ENCODE peak calls at places on chromosome 3, in five cellular contexts. Z is OCI-LY7, Y is mucosa of descending colon, V is WTC11, Q is adrenal gland. R is an unnamed sample.
A peak's percentile ranks its signal among the peaks of the same experiment; 100 is the strongest.

GRCh38 chr3:134362221-134362620 is 12.0 kb downstream of the AMOTL2 start:
- DNase-seq in Q (no peak), V (no peak), Y (no peak), Z (no peak), R (no peak)

GRCh38 chr3:179949428-179949827 is 87.3 kb downstream of the PEX5L start:
- DNase-seq in V (peak; percentile 17), Q (no peak), Y (no peak), Z (peak; percentile 78), R (no peak)

GRCh38 chr3:31533169-31533870 is 595 bp downstream of the STT3B start:
- DNase-seq in Z (peak; percentile 67), Q (peak; percentile 74), V (peak; percentile 58), Y (peak; percentile 78), R (peak; percentile 71)

GRCh38 chr3:107208100-107208499 is 169.1 kb upstream of the CCDC54 start:
- DNase-seq in Z (no peak), V (no peak), Q (peak; percentile 79), Y (no peak), R (no peak)

GRCh38 chr3:93983408-93983807 is 3.5 kb downstream of the ARL13B start:
- DNase-seq in Q (no peak), Z (no peak), Y (no peak), V (no peak), R (no peak)

GRCh38 chr3:150203273-150203672 is 204.8 kb upstream of the TSC22D2 start:
- DNase-seq in V (no peak), Z (no peak), Q (no peak), Y (no peak), R (no peak)

GRCh38 chr3:8239095-8239494 is 262.5 kb upstream of the LMCD1 start:
- DNase-seq in Q (no peak), V (no peak), Y (no peak), Z (no peak), R (no peak)

GRCh38 chr3:182484184-182484583 is 309.1 kb upstream of the ATP11B start:
- DNase-seq in Q (no peak), Y (no peak), V (no peak), Z (no peak), R (no peak)

GRCh38 chr3:45976191-45977091 is 19.2 kb downstream of the FYCO1 start:
- DNase-seq in Z (no peak), Q (no peak), V (no peak), Y (no peak), R (no peak)

GRCh38 chr3:105788548-105789036 is 80.2 kb downstream of the CBLB start:
- DNase-seq in Y (no peak), V (no peak), Z (no peak), Q (no peak), R (no peak)

GRCh38 chr3:14605744-14606143 is 45.8 kb upstream of the CCDC174 start:
- DNase-seq in Z (no peak), Q (no peak), V (no peak), Y (no peak), R (no peak)
- TF ChIP-seq CTCF in Z (no peak), Q (no peak), V (no peak), Y (no peak), R (no peak)

DNA sequence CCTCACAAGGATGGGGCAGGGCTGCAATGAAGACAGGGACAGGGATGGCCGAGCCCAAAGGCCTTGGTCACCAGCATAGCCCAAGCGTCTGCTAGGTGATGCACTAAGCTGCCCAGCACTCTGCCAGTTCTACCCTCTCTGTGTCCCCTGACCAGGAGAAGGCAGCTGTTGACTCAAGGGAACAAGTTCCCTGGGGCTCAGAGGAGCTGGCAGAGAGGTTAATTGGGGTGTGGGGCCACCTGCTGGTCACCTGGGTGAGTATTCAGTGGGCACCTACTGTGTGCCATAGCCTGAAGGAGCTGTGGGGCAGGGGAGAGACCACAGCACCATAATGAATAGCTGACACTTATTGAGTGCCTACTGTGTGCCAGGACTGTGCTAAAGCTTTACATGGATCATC is 22.0 kb upstream of the DOCK3 start:
- DNase-seq in Q (peak; percentile 67), Z (peak; percentile 57), Y (peak; percentile 64), V (peak; percentile 70), R (no peak)
- TF ChIP-seq CTCF in Q (no peak), Z (peak; percentile 77), Y (no peak), V (peak; percentile 24), R (no peak)

GRCh38 chr3:37375184-37376120 is 201.1 kb upstream of the LRRFIP2 start:
- DNase-seq in Y (no peak), Z (no peak), V (peak; percentile 51), Q (no peak), R (no peak)
- TF ChIP-seq CTCF in Y (no peak), Z (no peak), V (no peak), Q (no peak), R (no peak)

DNA sequence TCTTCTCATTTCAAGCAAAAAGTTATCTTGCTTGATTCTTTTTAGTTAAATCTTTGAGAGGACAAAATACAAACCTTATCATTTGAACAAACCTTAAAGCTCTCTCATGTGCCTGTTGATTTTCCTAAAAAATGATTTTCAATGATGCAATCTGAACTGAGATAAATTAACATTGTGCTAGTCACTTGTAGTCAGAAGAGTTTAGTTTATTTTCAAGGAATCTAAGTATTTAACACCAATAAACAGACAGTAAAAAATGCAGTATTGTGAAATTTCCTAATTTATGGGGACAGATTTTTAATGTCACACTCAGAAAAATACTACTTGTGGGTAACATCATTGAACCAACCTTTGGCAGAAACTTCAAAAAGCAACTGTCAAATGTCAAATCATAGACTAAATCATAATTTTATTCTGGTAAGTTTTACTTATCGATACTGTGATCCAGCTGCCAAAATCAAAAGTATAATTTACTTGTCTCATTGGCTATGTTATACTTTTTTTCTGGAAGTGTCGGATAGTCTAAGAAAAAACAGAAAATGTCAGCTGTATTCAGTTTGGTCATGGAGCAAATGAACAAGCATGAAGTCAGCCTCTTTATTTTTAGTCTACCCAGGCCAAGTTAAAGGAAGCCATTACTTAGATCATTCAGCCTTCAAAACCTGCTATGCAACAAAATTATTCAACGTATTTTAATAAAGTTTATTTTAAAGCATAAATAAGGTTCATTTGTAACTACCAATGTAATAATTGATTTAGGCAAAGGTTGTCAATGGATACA is 52.4 kb upstream of the FNDC3B start:
- DNase-seq in Z (no peak), Y (no peak), V (no peak), Q (no peak), R (no peak)
- TF ChIP-seq CTCF in Z (no peak), Y (no peak), V (no peak), Q (no peak), R (no peak)

R was measured in glutamatergic neuron.